ENCODE peak calls at places on chromosome 9, in four cellular contexts. F is CD8-positive, alpha-beta T cell; H is upper lobe of right lung; P is pancreas. N is an unnamed sample. For H3K4me1 and H3K9me3, the result is how much of the 10 kb centered on the place peaks cover.

GRCh38 chr9:19551124-19551929 is 142.5 kb downstream of the ACER2 start:
- DNase-seq in F (no peak), H (no peak), P (no peak), N (no peak)

GRCh38 chr9:73095425-73095824 is 56.2 kb upstream of the ANXA1 start:
- DNase-seq in F (no peak), H (no peak), P (no peak), N (no peak)

GRCh38 chr9:138049085-138049778 is 171.7 kb downstream of the CACNA1B start:
- DNase-seq in F (no peak), H (peak), P (no peak), N (no peak)

GRCh38 chr9:74577956-74578355 is 80.8 kb downstream of the RORB start:
- DNase-seq in F (no peak), H (no peak), P (no peak), N (no peak)

GRCh38 chr9:117771162-117771561 is 67.0 kb downstream of the TLR4 start:
- DNase-seq in F (no peak), H (no peak), P (no peak), N (no peak)

GRCh38 chr9:126522957-126523356 is 90.8 kb upstream of the LMX1B start:
- DNase-seq in F (no peak), H (no peak), P (no peak), N (no peak)

GRCh38 chr9:19994296-19994695 is 205.5 kb upstream of the SLC24A2 start:
- DNase-seq in F (no peak), H (no peak), P (no peak), N (no peak)

GRCh38 chr9:89743216-89743575 is 138.4 kb downstream of the GADD45G start:
- DNase-seq in F (no peak), H (no peak), P (no peak), N (no peak)

GRCh38 chr9:34279431-34279830 is 49.6 kb downstream of the KIF24 start:
- DNase-seq in F (no peak), H (no peak), P (no peak), N (no peak)

DNA sequence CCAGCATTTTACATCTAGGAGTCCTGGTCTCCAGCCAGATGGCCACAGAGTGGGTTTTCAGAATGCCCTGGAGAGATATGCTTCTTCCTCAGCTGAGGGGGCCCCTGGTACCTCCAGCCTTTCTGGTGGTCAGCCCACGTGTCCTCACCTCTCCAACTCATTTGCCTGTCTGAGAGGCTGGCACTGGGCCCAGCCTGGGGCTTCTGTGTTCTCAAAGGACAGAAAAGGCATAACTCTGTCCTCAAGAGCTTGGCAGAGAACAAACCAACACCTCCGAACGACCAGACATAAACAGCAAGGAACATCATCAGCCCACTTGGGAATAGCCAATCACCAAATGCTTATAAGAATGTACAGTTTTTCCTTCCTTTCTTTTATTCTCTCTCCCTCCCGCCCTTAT is 17.1 kb downstream of the ENG start:
- DNase-seq in F (no peak), H (no peak), P (no peak), N (no peak)
- H3K4me1 ChIP-seq in F (under half), H (half or more), P (under half), N (under half)

GRCh38 chr9:132372177-132373095 is 17.6 kb upstream of the SETX start:
- DNase-seq in F (no peak), H (peak), P (no peak), N (no peak)
- H3K4me3 ChIP-seq in F (no peak), H (no peak), P (no peak), N (no peak)

GRCh38 chr9:22354699-22355384 is 91.8 kb upstream of the DMRTA1 start:
- DNase-seq in F (no peak), H (no peak), P (no peak), N (no peak)
- H3K9me3 ChIP-seq in F (under half), H (under half), P (under half), N (under half)

DNA sequence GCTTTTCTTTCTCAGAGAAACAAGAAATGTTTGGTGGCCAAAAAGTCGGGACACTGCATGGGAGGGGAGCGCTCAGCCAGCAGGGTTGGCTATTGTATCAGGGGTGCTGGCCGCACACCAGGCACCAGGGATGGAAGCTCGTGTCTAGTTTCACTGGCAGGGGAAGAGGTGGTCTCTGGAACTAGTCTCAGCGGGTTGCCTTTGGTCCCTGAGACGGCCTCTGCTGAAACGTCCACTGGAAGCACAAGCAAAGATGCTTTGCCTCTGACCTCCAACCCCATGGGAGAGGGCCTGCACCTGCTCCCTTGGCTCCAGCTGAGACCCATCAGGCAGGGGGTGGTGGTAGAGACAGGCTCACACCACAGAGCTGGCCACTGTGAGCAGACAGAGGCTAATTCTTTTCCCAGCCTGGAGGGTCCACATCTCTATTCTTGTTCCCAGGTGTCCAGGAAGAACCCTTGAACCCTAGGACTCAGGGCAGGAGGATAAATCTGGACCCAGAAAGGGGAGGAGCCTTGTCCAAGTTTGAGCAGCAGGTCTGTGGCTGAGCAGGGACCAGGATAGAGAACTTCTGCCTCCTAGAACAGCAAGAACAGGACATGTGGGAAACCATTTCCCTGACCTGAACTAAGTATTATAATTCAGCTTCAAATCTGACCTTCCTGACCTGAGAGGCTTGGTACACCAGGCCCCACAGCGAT is 102.6 kb downstream of the RGS3 start:
- DNase-seq in F (no peak), H (peak), P (peak), N (no peak)
- H3K4me1 ChIP-seq in F (under half), H (under half), P (under half), N (under half)

DNA sequence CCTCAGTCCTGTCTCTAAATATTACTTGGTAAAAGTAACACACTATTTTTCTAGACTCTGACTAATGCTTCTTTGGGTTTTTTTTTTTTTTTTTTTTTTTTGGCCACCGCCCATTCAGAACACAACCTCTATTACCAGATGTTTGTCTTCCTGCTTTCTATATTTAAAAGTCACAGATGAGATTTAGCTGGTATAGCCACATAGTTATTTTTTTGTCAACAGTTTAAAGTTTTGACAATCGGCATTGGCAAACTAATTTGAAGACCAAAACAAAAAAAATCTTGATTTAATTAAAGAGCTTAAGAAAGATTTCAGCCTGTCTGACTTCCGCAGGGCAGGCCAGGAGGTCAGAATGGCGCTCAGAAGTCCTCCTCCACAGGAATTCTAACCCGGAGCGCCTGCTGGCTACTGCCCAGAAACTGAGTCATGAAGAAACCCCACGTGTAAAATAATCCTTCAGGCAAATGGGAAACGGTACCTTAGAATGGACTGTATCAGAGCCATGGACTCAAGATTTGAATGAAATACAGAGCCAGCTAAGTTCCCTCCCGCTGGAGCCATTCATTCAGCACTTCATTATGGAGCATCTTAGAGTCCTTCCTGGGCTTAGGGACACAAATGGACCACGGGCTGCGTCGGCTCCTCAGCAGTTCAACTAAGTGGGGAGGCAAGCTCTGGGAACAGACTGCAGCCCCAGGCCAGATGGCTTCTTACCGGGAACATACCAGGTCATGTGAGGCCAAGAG is 55.6 kb downstream of the PTPDC1 start:
- DNase-seq in F (no peak), H (peak), P (no peak), N (no peak)
- H3K4me3 ChIP-seq in F (no peak), H (no peak), P (no peak), N (no peak)

DNA sequence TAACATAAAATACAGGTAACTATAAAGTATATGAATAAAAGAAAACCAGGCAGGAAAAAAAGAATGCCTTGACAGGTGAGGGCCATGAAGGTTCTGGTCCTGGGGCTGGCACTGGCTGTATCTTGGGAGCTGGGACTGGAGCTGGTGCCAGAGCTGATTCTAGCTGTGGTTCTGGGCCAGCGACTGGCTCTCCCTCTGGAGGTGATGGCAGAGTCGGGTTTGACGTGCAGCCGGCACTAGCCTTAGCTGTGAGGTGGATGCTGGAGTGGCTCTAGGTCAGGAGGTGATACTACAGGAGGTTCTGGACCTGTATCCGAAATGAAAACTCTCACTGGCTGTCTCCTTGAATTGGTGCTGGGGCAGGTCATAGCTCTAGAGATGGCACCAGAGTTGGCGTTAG is 22.3 kb downstream of the OBP2B start:
- DNase-seq in F (no peak), H (peak), P (no peak), N (no peak)
- H3K9me3 ChIP-seq in F (under half), H (under half), P (under half), N (under half)

DNA sequence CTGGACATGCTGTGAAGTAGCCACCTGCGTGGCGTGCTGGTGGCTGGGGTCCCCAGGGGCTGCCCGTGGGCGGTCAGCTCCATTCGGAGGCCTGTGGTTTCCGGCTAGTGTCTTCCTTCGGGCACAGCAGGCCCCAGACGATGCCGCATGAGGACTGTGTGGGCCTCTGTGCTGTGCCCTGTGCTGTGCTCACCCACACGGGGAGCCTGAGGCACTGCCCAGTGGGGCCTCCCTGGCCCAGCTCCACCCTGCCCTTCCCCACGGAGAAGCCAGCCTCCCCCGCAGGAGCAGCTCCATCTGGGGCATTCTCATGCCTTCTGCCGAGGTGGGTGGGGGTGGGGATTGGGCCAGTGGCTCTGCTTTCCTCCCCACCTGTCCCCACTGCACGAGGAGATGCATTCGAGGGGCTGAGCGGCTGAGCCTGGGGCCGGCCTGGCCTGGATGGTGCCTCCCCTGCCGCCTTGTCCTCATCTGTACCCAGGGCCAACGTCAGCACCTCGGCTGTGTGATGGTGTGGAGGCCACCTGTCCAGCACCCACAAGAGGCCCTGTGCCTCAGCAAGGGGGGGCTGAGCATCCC is 24.2 kb downstream of the RXRA start:
- DNase-seq in F (no peak), H (no peak), P (no peak), N (no peak)
- H3K4me1 ChIP-seq in F (under half), H (half or more), P (under half), N (under half)

GRCh38 chr9:29211003-29211584 is 1637.8 kb upstream of the C9orf72 start:
- DNase-seq in F (no peak), H (no peak), P (no peak), N (no peak)
- H3K4me3 ChIP-seq in F (no peak), H (no peak), P (no peak), N (no peak)

GRCh38 chr9:61666310-61666709 is 476.5 kb downstream of the SPATA31A7 start:
- DNase-seq in F (no peak), H (peak), P (no peak), N (no peak)
- H3K9me3 ChIP-seq in F (under half), H (under half), P (under half), N (under half)

N was measured in effector memory CD4-positive, alpha-beta T cell.